ENCODE peak calls at places on chromosomes 16 and 17, in nine cellular contexts. T is astrocyte of the cerebellum, P is HFF-Myc, C is PC-9, E is GM12865, L is upper lobe of right lung, H is OCI-LY7, A is epithelial cell of esophagus, N is fibroblast of villous mesenchyme. Z is an unnamed sample.

GRCh38 chr16:81521141-81521626 is 76.6 kb downstream of the CMIP start:
- DNase-seq in C (no peak), T (no peak), H (peak; percentile 84), L (peak; percentile 61), N (no peak), E (peak; percentile 89), P (no peak), A (no peak), Z (no peak)

GRCh38 chr16:30354423-30355143 is 525 bp downstream of the CD2BP2 start:
- DNase-seq in E (no peak), A (no peak), H (peak; percentile 19), N (no peak), P (no peak), L (no peak), C (peak; percentile 16), T (no peak), Z (no peak)

GRCh38 chr17:81863123-81863675 is 2.9 kb upstream of the P4HB start:
- DNase-seq in L (no peak), T (no peak), P (no peak), N (no peak), A (no peak), E (no peak), C (no peak), H (no peak), Z (no peak)

GRCh38 chr16:10421596-10421995 is 35.7 kb downstream of the ATF7IP2 start:
- DNase-seq in T (no peak), A (no peak), E (no peak), P (no peak), N (no peak), C (no peak), H (no peak), L (no peak), Z (no peak)

GRCh38 chr16:24116371-24116770 is 139.8 kb upstream of the CACNG3 start:
- DNase-seq in C (no peak), H (no peak), N (no peak), E (no peak), A (no peak), L (no peak), P (no peak), T (no peak), Z (no peak)

GRCh38 chr17:17757944-17758343 is 76.7 kb downstream of the RAI1 start:
- DNase-seq in A (no peak), C (no peak), P (no peak), N (no peak), E (no peak), L (no peak), H (peak; percentile 77), T (no peak), Z (no peak)

GRCh38 chr16:1492082-1492922 is 858 bp upstream of the TELO2 start:
- DNase-seq in E (no peak), C (no peak), H (no peak), P (no peak), T (no peak), L (no peak), A (no peak), N (no peak), Z (no peak)

GRCh38 chr16:11493531-11493929 is 93.2 kb downstream of the LITAF start:
- DNase-seq in A (no peak), E (no peak), T (no peak), H (peak; percentile 37), L (no peak), C (no peak), P (no peak), N (no peak), Z (no peak)

GRCh38 chr17:37160940-37161339 is 212.2 kb downstream of the AATF start:
- DNase-seq in N (peak; percentile 33), A (peak; percentile 86), H (no peak), P (no peak), E (no peak), C (no peak), T (no peak), L (no peak), Z (no peak)

GRCh38 chr17:36856921-36857381 is 80.3 kb upstream of the LHX1 start:
- DNase-seq in N (no peak), P (no peak), H (no peak), T (no peak), L (no peak), A (peak; percentile 31), E (no peak), C (no peak), Z (no peak)

GRCh38 chr16:15484662-15485061 is 50.3 kb downstream of the BMERB1 start:
- DNase-seq in T (no peak), H (no peak), E (no peak), N (peak; percentile 74), C (no peak), A (peak; percentile 24), L (no peak), P (peak; percentile 54), Z (no peak)

GRCh38 chr17:46764709-46765401 is 53.6 kb downstream of the WNT3 start:
- DNase-seq in T (peak; percentile 65), N (peak; percentile 75), L (peak; percentile 87), E (no peak), H (no peak), P (peak; percentile 48), C (peak; percentile 86), A (peak; percentile 57), Z (peak; percentile 54)

DNA sequence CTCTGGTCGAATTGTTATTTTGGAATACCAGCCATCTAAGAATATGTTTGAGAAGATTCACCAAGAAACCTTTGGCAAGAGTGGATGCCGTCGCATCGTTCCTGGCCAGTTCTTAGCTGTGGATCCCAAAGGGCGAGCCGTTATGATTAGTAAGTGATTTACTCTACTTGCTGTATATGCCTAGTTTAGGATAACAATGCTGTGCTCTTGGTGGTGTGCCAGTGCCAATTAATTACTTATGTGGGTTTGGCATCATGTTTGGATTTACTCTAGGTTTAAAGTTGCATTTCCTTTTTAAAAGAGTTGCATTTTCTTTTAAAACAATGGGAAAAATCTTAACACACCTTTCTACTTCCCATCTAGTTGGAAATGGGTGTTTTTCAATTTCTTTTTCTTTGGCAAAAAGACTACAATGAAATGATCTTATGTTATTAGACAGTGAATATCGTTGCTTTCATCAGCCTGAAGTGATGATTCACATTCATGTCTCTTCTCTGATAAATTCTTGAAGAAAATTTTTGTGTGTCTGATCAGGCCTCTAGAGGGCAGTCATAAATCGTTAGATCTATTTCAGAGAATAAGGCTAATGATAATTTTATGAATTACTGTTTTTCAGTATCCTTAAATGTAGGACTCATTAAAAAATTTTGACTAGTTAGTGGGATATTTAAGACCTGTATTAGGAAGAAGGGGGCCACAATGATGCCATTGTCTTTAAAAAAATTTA is 5.6 kb downstream of the SF3B3 start:
- DNase-seq in C (no peak), A (peak; percentile 70), E (peak; percentile 37), H (peak; percentile 54), T (peak; percentile 49), P (no peak), L (no peak), N (peak; percentile 77), Z (no peak)
- H3K4me3 ChIP-seq in C (no peak overlapping the region), A (no peak overlapping the region), E (no peak overlapping the region), H (peak overlapping the region; percentile 28), T (no peak overlapping the region), P (peak overlapping the region; percentile 26), L (no peak overlapping the region), N (no peak overlapping the region), Z (no peak overlapping the region)

GRCh38 chr17:38509008-38509771 is 80.9 kb downstream of the ARHGAP23 start:
- DNase-seq in H (peak; percentile 79), L (peak; percentile 82), P (peak; percentile 61), A (peak; percentile 96), C (peak; percentile 55), N (peak; percentile 90), E (peak; percentile 84), T (peak; percentile 75), Z (peak; percentile 68)
- TF ChIP-seq CTCF in H (peak; percentile 89), L (peak; percentile 57), P (peak; percentile 85), A (peak; percentile 89), C (peak; percentile 32), N (peak; percentile 76), E (peak; percentile 84), T (peak; percentile 87), Z (peak; percentile 84)

DNA sequence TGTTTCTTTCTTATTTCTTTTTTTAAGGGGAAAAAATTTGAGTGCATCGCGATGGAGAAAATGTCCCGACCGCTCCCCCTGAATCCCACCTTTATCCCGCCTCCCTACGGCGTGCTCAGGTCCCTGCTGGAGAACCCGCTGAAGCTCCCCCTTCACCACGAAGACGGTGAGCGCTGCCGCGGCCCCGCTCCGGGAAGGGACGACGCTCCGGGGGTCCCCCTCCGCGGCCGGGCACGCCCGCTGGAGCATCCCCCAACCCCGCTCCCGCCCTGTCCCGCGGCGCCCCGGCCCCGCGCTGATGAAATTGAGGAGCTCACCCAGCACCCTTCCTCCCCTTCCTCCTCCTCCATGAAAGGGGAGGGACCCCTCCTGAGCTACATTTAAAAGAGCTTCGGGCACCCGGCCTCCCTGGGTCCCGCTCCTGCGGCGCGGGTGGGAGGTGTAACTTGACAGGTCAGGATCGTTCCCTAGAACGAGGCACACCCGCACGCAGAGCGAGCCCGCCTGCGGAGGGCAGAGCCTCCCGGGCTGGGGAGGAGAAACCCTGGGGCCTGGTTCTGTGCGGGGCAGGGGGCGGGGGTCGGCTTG is 768 bp downstream of the HLF start:
- DNase-seq in P (no peak), C (no peak), A (no peak), E (no peak), N (no peak), L (peak; percentile 72), H (no peak), T (no peak), Z (no peak)
- H3K4me3 ChIP-seq in P (peak overlapping the region; percentile 19), C (no peak overlapping the region), A (peak overlapping the region; percentile 35), E (peak overlapping the region; percentile 58), N (no peak overlapping the region), L (peak overlapping the region; percentile 64), H (no peak overlapping the region), T (peak overlapping the region; percentile 30), Z (no peak overlapping the region)

GRCh38 chr16:22093952-22094351 is 1.6 kb downstream of the VWA3A start:
- DNase-seq in C (no peak), T (no peak), A (no peak), P (no peak), H (no peak), E (no peak), N (no peak), L (no peak), Z (no peak)

GRCh38 chr16:22098538-22099255 is 6.4 kb downstream of the VWA3A start:
- DNase-seq in H (peak; percentile 76), P (peak; percentile 30), C (peak; percentile 27), N (peak; percentile 52), L (no peak), T (peak; percentile 6), A (peak; percentile 55), E (peak; percentile 66), Z (peak; percentile 17)

GRCh38 chr16:22103371-22103890 is 11.1 kb downstream of the VWA3A start:
- DNase-seq in C (no peak), P (no peak), N (no peak), E (no peak), T (no peak), H (no peak), A (peak; percentile 25), L (no peak), Z (no peak)

DNA sequence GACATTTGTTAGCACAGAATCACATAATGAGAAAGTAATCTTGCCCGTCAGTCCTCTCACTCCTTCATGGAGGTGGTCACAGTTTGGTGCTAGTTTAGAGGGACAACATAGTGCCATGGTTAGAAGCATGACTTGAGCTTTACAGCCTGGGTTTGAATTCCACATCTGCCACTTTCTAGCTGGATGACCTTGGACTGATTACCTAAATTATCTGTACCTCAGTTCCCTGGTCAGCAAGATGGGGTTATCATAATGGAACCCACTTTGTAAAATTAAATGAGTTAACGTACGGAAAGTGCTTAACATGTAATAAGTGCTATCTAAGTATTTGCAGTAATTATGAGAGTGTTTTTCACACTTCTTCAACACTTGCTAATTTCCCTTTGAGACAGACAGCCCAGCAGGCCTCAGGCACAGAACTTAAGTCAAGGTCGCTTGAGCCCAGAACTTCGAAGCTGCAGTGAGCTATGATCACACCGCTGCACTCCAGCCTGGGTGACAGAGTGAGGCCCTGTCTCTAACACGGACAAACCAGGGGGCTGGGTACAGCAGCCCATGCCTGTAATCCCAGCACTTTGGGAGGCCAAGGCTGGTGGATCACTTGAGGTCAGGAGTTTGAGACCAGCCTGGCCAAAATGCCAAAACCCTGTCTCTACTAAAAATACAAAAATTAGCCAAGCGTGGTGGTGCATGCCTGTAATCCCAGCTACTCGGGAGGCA is 7.1 kb downstream of the VWA3A start:
- DNase-seq in A (no peak), H (no peak), C (no peak), L (no peak), P (no peak), T (no peak), E (no peak), N (no peak), Z (no peak)
- TF ChIP-seq CTCF in A (no peak), H (peak; percentile 46), C (peak; percentile 3), L (no peak), P (no peak), T (no peak), E (no peak), N (no peak), Z (no peak)